ENCODE peak calls at places on chromosomes 2 and 18, in six cellular contexts. A is effector memory CD8-positive, alpha-beta T cell; Z is fibroblast of villous mesenchyme; O is WERI-Rb-1; S is RPMI8226; I is breast epithelium. J is an unnamed sample.
A peak's percentile ranks its signal among the peaks of the same experiment; 100 is the strongest.

GRCh38 chr18:10142496-10143160 is 228.8 kb downstream of the VAPA start:
- DNase-seq in A (no peak), Z (peak; percentile 55), O (no peak), S (peak; percentile 85), I (no peak), J (no peak)

GRCh38 chr2:137838255-137839092 is 125.8 kb upstream of the HNMT start:
- DNase-seq in A (no peak), Z (peak; percentile 53), O (no peak), S (peak; percentile 21), I (no peak), J (no peak)

GRCh38 chr2:169509230-169509917 is at the start of gene KLHL41:
- DNase-seq in A (no peak), Z (peak; percentile 38), O (peak; percentile 30), S (no peak), I (no peak), J (no peak)

GRCh38 chr2:75528221-75528977 is 32.3 kb downstream of the EVA1A start:
- DNase-seq in A (no peak), Z (no peak), O (no peak), S (no peak), I (peak; percentile 24), J (no peak)

GRCh38 chr2:241821460-241822263 is 12.7 kb downstream of the NEU4 start:
- DNase-seq in A (no peak), Z (no peak), O (no peak), S (no peak), I (no peak), J (peak; percentile 15)

GRCh38 chr2:95181774-95182173 is 16.2 kb downstream of the ZNF2 start:
- DNase-seq in A (no peak), Z (no peak), O (no peak), S (no peak), I (no peak), J (no peak)

GRCh38 chr2:165634855-165635254 is 159.2 kb downstream of the GALNT3 start:
- DNase-seq in A (no peak), Z (peak; percentile 28), O (peak; percentile 22), S (no peak), I (no peak), J (no peak)

GRCh38 chr2:73993376-73993775 is 8.7 kb downstream of the TET3 start:
- DNase-seq in A (no peak), Z (no peak), O (no peak), S (no peak), I (no peak), J (no peak)

GRCh38 chr2:172415759-172416158 is 11.6 kb upstream of the ITGA6 start:
- DNase-seq in A (no peak), Z (no peak), O (no peak), S (no peak), I (no peak), J (no peak)

GRCh38 chr2:109428281-109428680 is 185.5 kb downstream of the SEPTIN10 start:
- DNase-seq in A (no peak), Z (no peak), O (no peak), S (no peak), I (no peak), J (no peak)

GRCh38 chr2:31397099-31397498 is 17.4 kb downstream of the XDH start:
- DNase-seq in A (no peak), Z (no peak), O (no peak), S (peak; percentile 95), I (peak; percentile 69), J (no peak)